ENCODE peak calls at places on chromosomes 3 and 15, in nine cellular contexts. F, L, Z, G, M, Y, I, W and C are unnamed samples.

GRCh38 chr15:69930754-69931153 is 167.0 kb downstream of the TLE3 start:
- DNase-seq in G (no peak), I (no peak), W (no peak), Y (no peak), M (no peak), Z (no peak), F (no peak), L (no peak), C (no peak)

GRCh38 chr3:150094150-150094932 is 123.6 kb upstream of the PFN2 start:
- DNase-seq in L (no peak), G (no peak), M (no peak), W (no peak), I (no peak), Z (no peak), F (no peak), Y (peak; percentile 95), C (no peak)

GRCh38 chr3:139427283-139428060 is 38.0 kb upstream of the COPB2 start:
- DNase-seq in F (no peak), W (peak; percentile 57), Y (no peak), Z (no peak), G (no peak), L (peak; percentile 34), M (peak; percentile 52), I (peak; percentile 53), C (no peak)

GRCh38 chr15:23648920-23649515 is 1.4 kb upstream of the MAGEL2 start:
- DNase-seq in L (no peak), Z (no peak), I (no peak), M (no peak), W (no peak), Y (no peak), F (peak; percentile 43), G (no peak), C (no peak)

GRCh38 chr15:45891766-45892165 is 256.9 kb downstream of the SQOR start:
- DNase-seq in Y (no peak), W (no peak), M (no peak), G (no peak), Z (no peak), F (no peak), I (no peak), L (no peak), C (no peak)

GRCh38 chr15:41154412-41154811 is 38.3 kb upstream of the INO80 start:
- DNase-seq in I (no peak), W (no peak), Z (no peak), G (no peak), M (no peak), F (no peak), L (no peak), Y (peak; percentile 53), C (no peak)

GRCh38 chr15:91385301-91385700 is 285.2 kb downstream of the SV2B start:
- DNase-seq in M (no peak), W (peak; percentile 28), L (no peak), Z (no peak), G (no peak), I (no peak), Y (no peak), F (no peak), C (no peak)

GRCh38 chr3:148682997-148683396 is 14.7 kb upstream of the AGTR1 start:
- DNase-seq in L (no peak), M (no peak), W (no peak), F (no peak), Z (no peak), I (no peak), G (no peak), Y (no peak), C (no peak)

GRCh38 chr15:76866716-76867321 is 38.3 kb downstream of the SCAPER start:
- DNase-seq in L (peak; percentile 21), F (no peak), M (peak; percentile 5), W (peak; percentile 24), G (no peak), I (peak; percentile 15), Y (no peak), Z (no peak), C (no peak)

GRCh38 chr3:37050242-37050641 is 56.9 kb downstream of the MLH1 start:
- DNase-seq in W (no peak), Y (peak; percentile 58), G (no peak), Z (no peak), L (no peak), M (no peak), F (no peak), I (no peak), C (no peak)

GRCh38 chr3:10504161-10505049 is 981 bp downstream of the ATP2B2 start:
- DNase-seq in Z (no peak), I (no peak), W (no peak), Y (no peak), G (no peak), M (no peak), L (no peak), F (no peak), C (no peak)

GRCh38 chr3:127722928-127723603 is 50.3 kb downstream of the ABTB1 start:
- DNase-seq in L (no peak), Z (no peak), G (no peak), Y (no peak), I (no peak), M (no peak), W (no peak), F (no peak), C (no peak)

GRCh38 chr3:106029941-106030619 is 161.3 kb upstream of the CBLB start:
- DNase-seq in I (no peak), M (no peak), Z (no peak), W (no peak), F (no peak), L (no peak), G (no peak), Y (no peak), C (no peak)

GRCh38 chr15:101326462-101327146 is 31.6 kb upstream of the SNRPA1 start:
- DNase-seq in Z (no peak), L (no peak), W (no peak), M (no peak), F (no peak), I (no peak), G (no peak), Y (peak; percentile 36), C (no peak)

GRCh38 chr15:78437107-78437761 is 782 bp upstream of the IREB2 start:
- DNase-seq in Z (no peak), I (peak; percentile 41), Y (no peak), W (no peak), L (no peak), M (no peak), F (no peak), G (no peak), C (no peak)

GRCh38 chr3:46628980-46629379 is 16.7 kb downstream of the FAM240A start:
- DNase-seq in F (no peak), Z (no peak), M (no peak), G (no peak), L (no peak), W (no peak), Y (no peak), I (no peak), C (no peak)

GRCh38 chr3:197541756-197542539 is 13.8 kb downstream of the BDH1 start:
- DNase-seq in Z (no peak), I (no peak), F (no peak), M (peak; percentile 22), G (no peak), Y (peak; percentile 89), L (peak; percentile 58), W (no peak), C (no peak)

GRCh38 chr3:52218953-52219650 is 6.3 kb downstream of the TLR9 start:
- DNase-seq in I (no peak), M (no peak), G (no peak), F (no peak), L (no peak), W (no peak), Z (no peak), Y (peak; percentile 64), C (no peak)

GRCh38 chr3:125039897-125040175 is 16.0 kb downstream of the HEG1 start:
- DNase-seq in Y (no peak), L (no peak), Z (no peak), I (no peak), W (no peak), F (no peak), G (no peak), M (no peak), C (no peak)

GRCh38 chr3:49183873-49184272 is 12.5 kb downstream of the KLHDC8B start:
- DNase-seq in I (no peak), G (no peak), W (no peak), L (no peak), F (no peak), Z (no peak), Y (no peak), M (no peak), C (no peak)

GRCh38 chr3:15051531-15051930 is 13.6 kb downstream of the MRPS25 start:
- DNase-seq in I (peak; percentile 60), W (no peak), L (no peak), M (no peak), F (no peak), Z (no peak), Y (peak; percentile 88), G (peak; percentile 11), C (peak; percentile 18)